ENCODE peak calls at places on chromosomes 3 and 15, in ten cellular contexts. O, V, J, W, M, D, S, H, E and G are unnamed samples.

GRCh38 chr3:40793739-40794138 is 269.0 kb downstream of the ZNF621 start:
- DNase-seq in E (no peak), M (no peak), D (no peak), H (no peak), J (no peak), V (no peak), W (no peak), S (no peak), O (no peak), G (no peak)

GRCh38 chr15:81157939-81158223 is 23.8 kb downstream of the CFAP161 start:
- DNase-seq in J (no peak), O (no peak), V (no peak), W (no peak), E (no peak), H (no peak), D (no peak), S (no peak), M (no peak), G (no peak)

GRCh38 chr15:85755942-85756341 is 38.8 kb downstream of the KLHL25 start:
- DNase-seq in M (peak), D (no peak), E (no peak), W (no peak), V (no peak), J (no peak), S (no peak), O (no peak), H (no peak), G (no peak)

GRCh38 chr15:39181348-39181747 is 399.5 kb upstream of the THBS1 start:
- DNase-seq in V (no peak), J (no peak), S (no peak), E (no peak), D (no peak), O (no peak), W (no peak), H (no peak), M (no peak), G (no peak)

GRCh38 chr15:28896944-28897343 is 11.2 kb downstream of the APBA2 start:
- DNase-seq in O (no peak), E (peak), J (no peak), W (no peak), H (peak), D (no peak), S (peak), M (no peak), V (no peak), G (no peak)

GRCh38 chr15:38698215-38698614 is 133.6 kb upstream of the RASGRP1 start:
- DNase-seq in O (no peak), M (no peak), J (no peak), W (no peak), V (peak), H (no peak), D (no peak), E (no peak), S (no peak), G (no peak)

GRCh38 chr15:68595761-68596160 is 17.0 kb downstream of the CORO2B start:
- DNase-seq in W (no peak), S (no peak), J (no peak), M (no peak), E (no peak), H (no peak), O (peak), D (no peak), V (no peak), G (no peak)

GRCh38 chr3:186083746-186084145 is 25.1 kb downstream of the ETV5 start:
- DNase-seq in V (peak), E (no peak), S (no peak), O (no peak), M (no peak), H (no peak), W (no peak), D (no peak), J (no peak), G (peak)

GRCh38 chr3:179898024-179898423 is 138.7 kb downstream of the PEX5L start:
- DNase-seq in O (peak), M (peak), H (peak), W (peak), J (no peak), S (peak), E (no peak), V (no peak), D (no peak), G (peak)

GRCh38 chr3:11907667-11908660 is 61.3 kb upstream of the TAMM41 start:
- DNase-seq in O (no peak), W (no peak), E (no peak), J (no peak), V (no peak), H (no peak), D (no peak), S (no peak), M (no peak), G (no peak)

GRCh38 chr3:65024148-65024547 is 336.3 kb upstream of the ADAMTS9 start:
- DNase-seq in M (no peak), V (no peak), S (no peak), O (no peak), H (no peak), J (no peak), D (no peak), W (no peak), E (no peak), G (no peak)

GRCh38 chr3:138850151-138850550 is 15.4 kb upstream of the PIK3CB start:
- DNase-seq in D (no peak), E (no peak), M (no peak), H (no peak), J (no peak), V (no peak), O (peak), W (no peak), S (peak), G (no peak)

GRCh38 chr3:124951511-124952390 is 17.2 kb upstream of the MUC13 start:
- DNase-seq in M (no peak), O (peak), D (no peak), H (peak), V (no peak), W (peak), S (no peak), J (no peak), E (no peak), G (no peak)

GRCh38 chr15:77075528-77075927 is 4.6 kb upstream of the TSPAN3 start:
- DNase-seq in M (no peak), W (peak), O (no peak), D (no peak), S (no peak), J (no peak), H (peak), E (no peak), V (no peak), G (no peak)

GRCh38 chr15:67199881-67200763 is 54.3 kb downstream of the AAGAB start:
- DNase-seq in V (no peak), O (no peak), H (no peak), D (no peak), W (no peak), E (no peak), J (no peak), M (no peak), S (no peak), G (no peak)

GRCh38 chr3:188916934-188917391 is 254.8 kb upstream of the TPRG1 start:
- DNase-seq in V (no peak), S (peak), W (no peak), H (no peak), M (no peak), J (no peak), D (peak), E (no peak), O (no peak), G (no peak)